ENCODE peak calls at places on chromosome 13, in four cellular contexts. R, U, H and B are unnamed samples.

GRCh38 chr13:98419786-98420559 is 156.9 kb downstream of the STK24 start:
- DNase-seq in U (no peak), H (no peak), R (no peak), B (no peak)

GRCh38 chr13:30690282-30691188 is 44.8 kb upstream of the ALOX5AP start:
- DNase-seq in U (no peak), H (no peak), R (no peak), B (no peak)

GRCh38 chr13:110006304-110006703 is 219.9 kb upstream of the IRS2 start:
- DNase-seq in H (no peak), R (no peak), U (no peak), B (no peak)

GRCh38 chr13:94548382-94549240 is 47.3 kb downstream of the TGDS start:
- DNase-seq in R (peak; percentile 8), H (peak; percentile 49), U (no peak), B (no peak)

GRCh38 chr13:80339841-80340642 is 884 bp downstream of the SPRY2 start:
- DNase-seq in R (no peak), U (peak; percentile 14), H (peak; percentile 18), B (peak; percentile 66)

GRCh38 chr13:42968906-42969305 is 23.1 kb downstream of the EPSTI1 start:
- DNase-seq in H (no peak), U (no peak), R (no peak), B (no peak)

GRCh38 chr13:61913183-61913582 is 497.5 kb upstream of the PCDH20 start:
- DNase-seq in H (no peak), R (no peak), U (no peak), B (no peak)

GRCh38 chr13:79491715-79492114 is 10.8 kb downstream of the NDFIP2 start:
- DNase-seq in H (no peak), U (no peak), R (no peak), B (no peak)

GRCh38 chr13:93635687-93636086 is 409.1 kb downstream of the GPC6 start:
- DNase-seq in U (no peak), R (no peak), H (no peak), B (no peak)

GRCh38 chr13:103157434-103158145 is 91.4 kb upstream of the SLC10A2 start:
- DNase-seq in U (no peak), H (no peak), R (no peak), B (no peak)

GRCh38 chr13:50353651-50354415 is 338.6 kb downstream of the KCNRG start:
- DNase-seq in H (no peak), R (no peak), U (no peak), B (no peak)

GRCh38 chr13:83780201-83780600 is 102.1 kb downstream of the SLITRK1 start:
- DNase-seq in U (no peak), H (peak; percentile 27), R (no peak), B (peak; percentile 62)

GRCh38 chr13:51562011-51562671 is 22.1 kb upstream of the WDFY2 start:
- DNase-seq in H (no peak), R (peak; percentile 70), U (no peak), B (no peak)

GRCh38 chr13:87887459-87888123 is 216.4 kb downstream of the SLITRK5 start:
- DNase-seq in H (no peak), U (no peak), R (no peak), B (no peak)

GRCh38 chr13:35500071-35500595 is 23.6 kb upstream of the MAB21L1 start:
- DNase-seq in U (no peak), R (no peak), H (no peak), B (no peak)

GRCh38 chr13:53562419-53562818 is 533.8 kb downstream of the OLFM4 start:
- DNase-seq in R (no peak), U (no peak), H (no peak), B (no peak)

GRCh38 chr13:80630685-80631121 is 289.8 kb upstream of the SPRY2 start:
- DNase-seq in R (no peak), U (no peak), H (no peak), B (no peak)

GRCh38 chr13:31733066-31733465 is 6.3 kb upstream of the RXFP2 start:
- DNase-seq in R (no peak), H (no peak), U (no peak), B (no peak)

GRCh38 chr13:42906257-42906656 is 85.8 kb downstream of the EPSTI1 start:
- DNase-seq in U (no peak), H (no peak), R (no peak), B (no peak)

GRCh38 chr13:34044041-34044440 is 226.1 kb downstream of the RFC3 start:
- DNase-seq in R (no peak), U (no peak), H (no peak), B (no peak)

GRCh38 chr13:113532156-113532806 is 41.8 kb upstream of the DCUN1D2 start:
- DNase-seq in U (no peak), H (no peak), R (no peak), B (no peak)

GRCh38 chr13:99383511-99383921 is 76.3 kb upstream of the GPR183 start:
- DNase-seq in R (no peak), H (no peak), U (no peak), B (no peak)

GRCh38 chr13:98144501-98145350 is 1.8 kb downstream of the FARP1 start:
- DNase-seq in R (no peak), U (no peak), H (peak; percentile 86), B (peak; percentile 39)

GRCh38 chr13:108733141-108733540 is 103.7 kb downstream of the MYO16 start:
- DNase-seq in H (no peak), U (no peak), R (no peak), B (no peak)

GRCh38 chr13:106570354-106570822 is 2.5 kb upstream of the ARGLU1 start:
- DNase-seq in U (peak; percentile 55), H (no peak), R (no peak), B (peak; percentile 8)

GRCh38 chr13:59352600-59352999 is 811.1 kb downstream of the DIAPH3 start:
- DNase-seq in U (no peak), H (peak; percentile 55), R (no peak), B (no peak)

GRCh38 chr13:112885782-112886268 is 83.2 kb upstream of the MCF2L start:
- DNase-seq in R (no peak), H (peak; percentile 71), U (peak; percentile 50), B (no peak)

GRCh38 chr13:74274946-74275345 is 140.7 kb upstream of the KLF12 start:
- DNase-seq in R (no peak), U (no peak), H (no peak), B (no peak)

GRCh38 chr13:31587696-31588266 is 151.5 kb upstream of the RXFP2 start:
- DNase-seq in U (no peak), R (no peak), H (no peak), B (no peak)

GRCh38 chr13:104008571-104009435 is 942.6 kb upstream of the SLC10A2 start:
- DNase-seq in H (no peak), U (no peak), R (no peak), B (no peak)

GRCh38 chr13:93778548-93778947 is 551.9 kb downstream of the GPC6 start:
- DNase-seq in R (no peak), H (no peak), U (no peak), B (no peak)

GRCh38 chr13:26378116-26378515 is 124.2 kb downstream of the CDK8 start:
- DNase-seq in U (no peak), R (no peak), H (no peak), B (no peak)

GRCh38 chr13:69296130-69296529 is 811.5 kb upstream of the ATXN8OS start:
- DNase-seq in R (no peak), U (no peak), H (no peak), B (no peak)

GRCh38 chr13:73745190-73745589 is 389.0 kb downstream of the KLF12 start:
- DNase-seq in U (no peak), R (no peak), H (no peak), B (no peak)

GRCh38 chr13:46179576-46180368 is 2.2 kb downstream of the LCP1 start:
- DNase-seq in H (no peak), R (no peak), U (peak; percentile 36), B (no peak)

GRCh38 chr13:109211616-109212015 is 574.8 kb downstream of the IRS2 start:
- DNase-seq in H (no peak), U (no peak), R (no peak), B (no peak)

GRCh38 chr13:34347784-34348573 is 530.0 kb downstream of the RFC3 start:
- DNase-seq in H (peak; percentile 5), U (no peak), R (no peak), B (no peak)

GRCh38 chr13:77506874-77507273 is 28.6 kb upstream of the SCEL start:
- DNase-seq in U (no peak), R (no peak), H (no peak), B (no peak)

GRCh38 chr13:92187378-92187989 is 789.1 kb downstream of the GPC5 start:
- DNase-seq in R (no peak), H (peak; percentile 24), U (peak; percentile 11), B (peak; percentile 73)
- TF ChIP-seq FOXM1 in R (no peak), H (no peak), U (no peak), B (no peak)

DNA sequence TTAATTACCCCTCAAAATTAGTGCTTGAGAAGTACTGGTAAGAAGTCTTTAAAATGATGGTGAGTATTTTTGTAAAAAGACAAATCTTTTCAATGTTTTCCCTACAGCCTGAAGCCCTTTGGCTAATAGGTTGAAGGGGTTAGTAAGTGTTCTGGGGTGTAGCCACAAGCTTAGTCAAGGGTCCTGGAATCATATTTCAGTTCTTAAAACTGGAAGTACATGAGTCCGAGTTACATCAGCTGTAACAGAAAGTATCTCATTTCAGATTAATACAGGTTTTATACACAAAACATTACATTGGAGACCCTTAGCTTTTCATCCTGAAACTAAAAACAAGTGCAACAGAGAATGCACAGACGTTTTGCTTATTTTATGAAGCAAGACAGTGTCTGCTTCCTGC is 52.7 kb upstream of the TEX29 start:
- DNase-seq in R (no peak), H (no peak), U (no peak), B (no peak)
- TF ChIP-seq TARDBP in R (no peak), H (no peak), U (no peak), B (no peak)

GRCh38 chr13:85828094-85828684 is 29.0 kb upstream of the SLITRK6 start:
- DNase-seq in H (peak; percentile 6), U (peak; percentile 4), R (no peak), B (peak; percentile 39)
- TF ChIP-seq FOXM1 in H (no peak), U (no peak), R (no peak), B (no peak)

GRCh38 chr13:24168392-24168750 is 7.9 kb downstream of the SPATA13 start:
- DNase-seq in U (no peak), H (no peak), R (no peak), B (no peak)

GRCh38 chr13:24168980-24169379 is 8.5 kb downstream of the SPATA13 start:
- DNase-seq in H (no peak), R (no peak), U (no peak), B (no peak)

GRCh38 chr13:24172071-24172470 is 11.6 kb downstream of the SPATA13 start:
- DNase-seq in R (no peak), U (no peak), H (no peak), B (no peak)

GRCh38 chr13:24165746-24166145 is 5.2 kb downstream of the SPATA13 start:
- DNase-seq in U (no peak), R (no peak), H (no peak), B (no peak)

DNA sequence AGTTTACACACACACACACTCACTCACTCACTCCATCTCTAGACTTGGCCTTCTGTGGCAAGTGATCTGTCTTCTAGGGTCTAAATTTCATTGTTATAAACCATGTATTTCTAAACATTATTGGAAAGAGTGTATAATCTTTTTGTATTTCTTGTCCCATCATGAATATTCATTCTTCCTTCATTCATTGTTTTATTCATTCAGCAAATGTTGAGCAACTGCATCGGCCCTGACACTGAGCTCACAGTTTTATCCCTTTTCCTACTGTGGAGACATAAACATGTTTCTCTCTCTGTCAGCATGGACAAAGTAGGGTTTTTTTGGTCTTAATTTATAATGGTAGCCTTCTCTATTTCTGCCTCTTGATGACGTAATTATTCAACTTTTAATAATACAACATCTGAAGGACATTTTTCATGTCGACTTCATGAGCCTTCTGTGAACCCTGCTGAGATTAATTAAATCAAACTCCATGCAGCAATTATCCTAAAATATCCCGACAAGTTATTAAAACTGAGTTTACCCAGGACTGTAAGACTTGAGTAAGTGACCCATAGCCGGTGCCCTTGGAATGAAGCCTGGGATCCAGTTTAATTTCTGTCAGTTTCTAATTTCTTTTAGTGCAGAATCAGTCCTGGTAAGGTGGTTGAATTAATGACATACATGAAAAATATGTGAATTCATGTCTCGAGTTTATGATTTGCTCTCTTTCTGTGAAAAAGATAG is 7.3 kb downstream of the SPATA13 start:
- DNase-seq in R (no peak), U (no peak), H (no peak), B (no peak)
- TF ChIP-seq TARDBP in R (no peak), U (no peak), H (no peak), B (no peak)